ENCODE peak calls at places on chromosomes 2 and 18, in four cellular contexts. E is AML-193; H is iris pigment epithelial cell; I is activated CD8-positive, alpha-beta memory T cell treated with anti-CD3 and anti-CD28 coated beads for 24 hours. L is an unnamed sample.

GRCh38 chr2:30301551-30301950 is 70.2 kb downstream of the LBH start:
- DNase-seq in E (no peak), I (no peak), H (peak), L (no peak)

GRCh38 chr18:79750980-79751571 is 46.7 kb upstream of the KCNG2 start:
- DNase-seq in H (no peak), I (no peak), E (no peak), L (no peak)

GRCh38 chr18:8990276-8991031 is 112.0 kb upstream of the NDUFV2 start:
- DNase-seq in H (no peak), I (no peak), E (no peak), L (no peak)

GRCh38 chr18:36095936-36096519 is 28.7 kb upstream of the RPRD1A start:
- DNase-seq in E (peak), H (peak), I (no peak), L (no peak)

GRCh38 chr18:63111549-63112402 is 207.8 kb downstream of the BCL2 start:
- DNase-seq in E (peak), I (no peak), H (no peak), L (no peak)

GRCh38 chr2:127594116-127594591 is 51.8 kb upstream of the GPR17 start:
- DNase-seq in H (no peak), E (no peak), I (peak), L (no peak)

GRCh38 chr2:46503686-46504085 is 24.3 kb downstream of the TMEM247 start:
- DNase-seq in H (no peak), E (no peak), I (no peak), L (no peak)

GRCh38 chr18:14914771-14915170 is 166.8 kb downstream of the ANKRD30B start:
- DNase-seq in I (no peak), H (no peak), E (no peak), L (no peak)

GRCh38 chr2:111678651-111679050 is 205.3 kb downstream of the ANAPC1 start:
- DNase-seq in H (no peak), E (no peak), I (no peak), L (no peak)

GRCh38 chr2:219571311-219572236 is at the start of gene OBSL1:
- DNase-seq in I (peak), E (no peak), H (peak), L (no peak)

GRCh38 chr18:79343567-79344207 is 52.0 kb upstream of the NFATC1 start:
- DNase-seq in H (no peak), I (no peak), E (no peak), L (no peak)

GRCh38 chr2:215772003-215772402 is 241.3 kb downstream of the MREG start:
- DNase-seq in E (no peak), I (no peak), H (peak), L (no peak)

GRCh38 chr2:212032536-212033219 is 505.9 kb downstream of the ERBB4 start:
- DNase-seq in I (no peak), E (no peak), H (peak), L (no peak)

GRCh38 chr2:191150121-191150450 is 708 bp downstream of the STAT4 start:
- DNase-seq in E (no peak), H (no peak), I (no peak), L (no peak)

GRCh38 chr18:65016631-65017371 is 734.0 kb upstream of the CDH7 start:
- DNase-seq in E (no peak), H (no peak), I (no peak), L (no peak)

GRCh38 chr18:31497404-31497710 is 620 bp upstream of the DSG2 start:
- DNase-seq in I (no peak), H (no peak), E (no peak), L (no peak)

GRCh38 chr18:30810580-30810979 is 232.0 kb downstream of the DSC3 start:
- DNase-seq in E (no peak), H (no peak), I (no peak), L (no peak)

GRCh38 chr18:12839526-12840196 is 44.4 kb downstream of the PTPN2 start:
- DNase-seq in I (no peak), E (peak), H (peak), L (no peak)

GRCh38 chr2:223725494-223725893 is 111.9 kb downstream of the AP1S3 start:
- DNase-seq in H (peak), E (no peak), I (no peak), L (peak)

GRCh38 chr2:33763671-33764310 is 164.7 kb upstream of the FAM98A start:
- DNase-seq in H (no peak), E (no peak), I (no peak), L (no peak)

GRCh38 chr2:137964859-137965459 is 686 bp downstream of the HNMT start:
- DNase-seq in I (no peak), H (no peak), E (no peak), L (no peak)

GRCh38 chr2:172836386-172837200 is 100.9 kb downstream of the RAPGEF4 start:
- DNase-seq in E (no peak), I (no peak), H (peak), L (no peak)

GRCh38 chr2:174554514-174555119 is 43.0 kb downstream of the WIPF1 start:
- DNase-seq in E (no peak), H (no peak), I (no peak), L (no peak)

GRCh38 chr2:216283038-216283900 is 89.0 kb downstream of the MARCHF4 start:
- DNase-seq in I (no peak), E (no peak), H (no peak), L (no peak)

GRCh38 chr2:134634054-134634630 is 84.7 kb downstream of the TMEM163 start:
- DNase-seq in I (no peak), E (no peak), H (no peak), L (no peak)

GRCh38 chr18:9140984-9141383 is 4.4 kb downstream of the ANKRD12 start:
- DNase-seq in H (no peak), E (no peak), I (no peak), L (no peak)

GRCh38 chr2:119431976-119432881 is 575 bp downstream of the TMEM37 start:
- DNase-seq in I (peak), E (no peak), H (peak), L (no peak)

L was measured in type B pancreatic cell.